ENCODE peak calls at places on chromosomes 1 and 21, in six cellular contexts. B, E, D, J, S and F are unnamed samples.

GRCh38 chr1:155127105-155127671 is 488 bp upstream of the EFNA1 start:
- DNase-seq in B (peak; percentile 77), E (no peak), D (no peak), J (peak; percentile 80), S (peak; percentile 35), F (peak; percentile 41)

GRCh38 chr1:92084651-92085050 is 4.5 kb downstream of the BTBD8 start:
- DNase-seq in B (no peak), E (no peak), D (no peak), J (no peak), S (no peak), F (no peak)

GRCh38 chr1:237244778-237245177 is 202.8 kb downstream of the RYR2 start:
- DNase-seq in B (no peak), E (no peak), D (no peak), J (no peak), S (no peak), F (no peak)

GRCh38 chr1:220670365-220670764 is 19.8 kb upstream of the C1orf115 start:
- DNase-seq in B (no peak), E (no peak), D (no peak), J (no peak), S (no peak), F (no peak)

GRCh38 chr1:151475175-151475574 is 15.9 kb upstream of the POGZ start:
- DNase-seq in B (no peak), E (no peak), D (peak; percentile 88), J (no peak), S (no peak), F (no peak)

GRCh38 chr1:32234792-32235191 is 12.2 kb upstream of the FAM167B start:
- DNase-seq in B (no peak), E (no peak), D (no peak), J (peak; percentile 34), S (no peak), F (no peak)

GRCh38 chr1:209328178-209328577 is 255.3 kb upstream of the CAMK1G start:
- DNase-seq in B (no peak), E (no peak), D (no peak), J (no peak), S (no peak), F (peak; percentile 5)

GRCh38 chr21:31261759-31262158 is 82.3 kb downstream of the TIAM1 start:
- DNase-seq in B (no peak), E (no peak), D (no peak), J (no peak), S (no peak), F (no peak)

GRCh38 chr1:37073752-37074151 is 39.4 kb upstream of the GRIK3 start:
- DNase-seq in B (no peak), E (no peak), D (no peak), J (no peak), S (no peak), F (no peak)

GRCh38 chr1:203754455-203754864 is 10.5 kb upstream of the LAX1 start:
- DNase-seq in B (no peak), E (no peak), D (peak; percentile 36), J (peak; percentile 8), S (no peak), F (no peak)

GRCh38 chr1:68230901-68231626 is 1.3 kb downstream of the WLS start:
- DNase-seq in B (peak; percentile 46), E (no peak), D (no peak), J (peak; percentile 8), S (no peak), F (peak; percentile 30)

GRCh38 chr1:65165269-65166002 is 17.4 kb downstream of the AK4 start:
- DNase-seq in B (peak; percentile 35), E (no peak), D (peak; percentile 36), J (peak; percentile 50), S (no peak), F (no peak)

GRCh38 chr1:198543670-198544260 is 3.3 kb upstream of the ATP6V1G3 start:
- DNase-seq in B (no peak), E (no peak), D (no peak), J (no peak), S (no peak), F (no peak)